ENCODE peak calls at places on chromosomes 12 and 14, in ten cellular contexts. C, E, P, Z, M, N, G, H, J and Y are unnamed samples.
A peak's percentile ranks its signal among the peaks of the same experiment; 100 is the strongest.

GRCh38 chr14:33792387-33793368 is 158.2 kb downstream of the EGLN3 start:
- DNase-seq in C (peak; percentile 87), E (peak; percentile 88), P (peak; percentile 75), Z (peak; percentile 73), M (peak; percentile 76), N (peak; percentile 92), G (no peak), H (peak; percentile 73), J (peak; percentile 90), Y (peak; percentile 77)

GRCh38 chr14:59245809-59246295 is 57.4 kb downstream of the DAAM1 start:
- DNase-seq in C (no peak), E (no peak), P (no peak), Z (peak; percentile 45), M (no peak), N (no peak), G (no peak), H (no peak), J (no peak), Y (peak; percentile 47)

GRCh38 chr14:53151867-53152626 is 1.1 kb downstream of the DDHD1 start:
- DNase-seq in C (peak; percentile 63), E (peak; percentile 34), P (peak; percentile 62), Z (peak; percentile 64), M (peak; percentile 54), N (peak; percentile 31), G (peak; percentile 10), H (peak; percentile 24), J (peak; percentile 35), Y (peak; percentile 64)

GRCh38 chr14:68208726-68209125 is 389.1 kb downstream of the RAD51B start:
- DNase-seq in C (no peak), E (no peak), P (no peak), Z (no peak), M (no peak), N (no peak), G (no peak), H (no peak), J (no peak), Y (no peak)

GRCh38 chr14:61178226-61179060 is 102.7 kb downstream of the TMEM30B start:
- DNase-seq in C (peak; percentile 61), E (no peak), P (peak; percentile 94), Z (no peak), M (no peak), N (no peak), G (no peak), H (no peak), J (no peak), Y (no peak)

GRCh38 chr12:77685112-77685511 is 145.6 kb upstream of the NAV3 start:
- DNase-seq in C (peak; percentile 88), E (peak; percentile 62), P (peak; percentile 83), Z (peak; percentile 7), M (no peak), N (peak; percentile 58), G (no peak), H (peak; percentile 40), J (peak; percentile 36), Y (peak; percentile 3)

GRCh38 chr12:91183565-91183964 is 948 bp upstream of the DCN start:
- DNase-seq in C (no peak), E (no peak), P (no peak), Z (no peak), M (no peak), N (no peak), G (no peak), H (no peak), J (no peak), Y (no peak)

GRCh38 chr12:15157200-15157599 is 64.0 kb downstream of the RERG start:
- DNase-seq in C (peak; percentile 64), E (no peak), P (no peak), Z (no peak), M (no peak), N (no peak), G (no peak), H (no peak), J (no peak), Y (no peak)

GRCh38 chr14:32480337-32480736 is 151.2 kb downstream of the AKAP6 start:
- DNase-seq in C (no peak), E (no peak), P (no peak), Z (no peak), M (no peak), N (no peak), G (no peak), H (no peak), J (no peak), Y (no peak)

GRCh38 chr12:111405856-111406473 is at the start of gene SH2B3:
- DNase-seq in C (no peak), E (no peak), P (peak; percentile 60), Z (no peak), M (no peak), N (no peak), G (no peak), H (no peak), J (peak; percentile 80), Y (no peak)

GRCh38 chr12:100234166-100234565 is 32.7 kb downstream of the DEPDC4 start:
- DNase-seq in C (no peak), E (no peak), P (peak; percentile 61), Z (no peak), M (no peak), N (no peak), G (no peak), H (no peak), J (no peak), Y (no peak)

GRCh38 chr12:56366948-56367347 is 4.3 kb upstream of the APOF start:
- DNase-seq in C (no peak), E (no peak), P (no peak), Z (no peak), M (no peak), N (no peak), G (no peak), H (no peak), J (no peak), Y (no peak)

GRCh38 chr14:73625686-73626085 is 13.4 kb downstream of the ACOT6 start:
- DNase-seq in C (no peak), E (no peak), P (no peak), Z (no peak), M (no peak), N (no peak), G (no peak), H (no peak), J (no peak), Y (no peak)

GRCh38 chr14:77979666-77980351 is 179.9 kb downstream of the ADCK1 start:
- DNase-seq in C (peak; percentile 62), E (peak; percentile 45), P (no peak), Z (no peak), M (peak; percentile 78), N (no peak), G (no peak), H (no peak), J (no peak), Y (no peak)

GRCh38 chr12:617304-617915 is 45.8 kb downstream of the NINJ2 start:
- DNase-seq in C (no peak), E (no peak), P (no peak), Z (no peak), M (no peak), N (no peak), G (no peak), H (no peak), J (no peak), Y (no peak)

GRCh38 chr14:104283197-104284106 is 145.1 kb downstream of the KIF26A start:
- DNase-seq in C (no peak), E (no peak), P (no peak), Z (no peak), M (peak; percentile 30), N (no peak), G (no peak), H (no peak), J (peak; percentile 8), Y (no peak)

GRCh38 chr12:49548822-49549648 is 10.2 kb downstream of the KCNH3 start:
- DNase-seq in C (peak; percentile 60), E (peak; percentile 61), P (no peak), Z (peak; percentile 59), M (no peak), N (no peak), G (no peak), H (no peak), J (no peak), Y (peak; percentile 64)
- TF ChIP-seq CTCF in C (peak; percentile 56), E (peak; percentile 34), P (no peak), Z (peak; percentile 38), M (peak; percentile 55), N (no peak), G (peak; percentile 34), H (peak; percentile 49), J (peak; percentile 10), Y (no peak)

GRCh38 chr12:45065125-45065626 is 14.3 kb upstream of the DBX2 start:
- DNase-seq in C (no peak), E (no peak), P (no peak), Z (no peak), M (no peak), N (no peak), G (no peak), H (no peak), J (no peak), Y (no peak)
- TF ChIP-seq CTCF in C (no peak), E (no peak), P (no peak), Z (no peak), M (no peak), N (no peak), G (no peak), H (no peak), J (no peak), Y (no peak)

DNA sequence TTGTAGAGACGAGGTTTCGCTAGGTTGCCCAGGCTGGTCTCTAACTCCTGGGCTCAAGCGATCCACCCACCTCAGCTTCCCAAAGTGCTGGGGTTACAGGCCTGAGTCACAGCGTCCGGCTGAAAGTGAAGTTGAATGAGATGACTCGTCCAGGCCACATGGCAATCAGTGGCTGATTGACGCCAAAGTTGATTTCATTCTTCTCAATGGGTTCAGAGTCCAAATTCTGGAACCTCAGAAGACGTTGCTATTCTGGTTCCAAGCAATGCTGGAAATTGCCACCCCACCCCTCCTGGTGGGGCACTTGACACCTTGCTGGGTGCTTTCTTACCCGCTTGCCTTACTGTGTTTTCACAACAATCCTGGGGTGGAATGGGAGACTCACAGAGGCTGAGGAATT is 14.9 kb downstream of the ABCB9 start:
- DNase-seq in C (no peak), E (no peak), P (peak; percentile 73), Z (no peak), M (no peak), N (no peak), G (no peak), H (no peak), J (no peak), Y (no peak)
- TF ChIP-seq CTCF in C (no peak), E (no peak), P (no peak), Z (no peak), M (no peak), N (no peak), G (no peak), H (no peak), J (no peak), Y (no peak)

GRCh38 chr14:70259420-70259819 is 70.7 kb upstream of the SLC8A3 start:
- DNase-seq in C (no peak), E (no peak), P (no peak), Z (no peak), M (no peak), N (no peak), G (no peak), H (no peak), J (no peak), Y (no peak)

GRCh38 chr14:70254476-70254961 is 65.8 kb upstream of the SLC8A3 start:
- DNase-seq in C (peak; percentile 29), E (peak; percentile 61), P (peak; percentile 64), Z (peak; percentile 40), M (no peak), N (peak; percentile 45), G (no peak), H (no peak), J (no peak), Y (peak; percentile 53)

DNA sequence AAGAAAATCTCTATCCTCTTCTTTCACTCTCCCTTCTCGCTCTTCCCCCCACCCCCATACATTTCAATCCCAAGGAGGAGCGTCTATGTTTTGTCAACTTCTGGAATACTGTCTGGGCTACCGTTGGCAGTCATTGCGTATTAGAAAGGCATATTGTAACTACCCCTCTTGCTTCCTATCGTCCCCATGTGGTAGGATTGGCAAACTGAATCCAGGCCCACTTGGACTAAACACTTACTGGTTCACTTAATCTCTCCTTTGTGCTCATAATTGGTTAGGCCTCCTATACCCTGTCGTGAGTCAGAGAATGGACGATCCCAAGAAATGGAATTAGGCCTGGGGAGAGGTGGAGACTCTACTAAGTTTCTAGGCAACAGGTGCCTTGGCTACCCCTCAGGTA is 68.8 kb upstream of the SLC8A3 start:
- DNase-seq in C (peak; percentile 21), E (peak; percentile 28), P (peak; percentile 41), Z (peak; percentile 40), M (no peak), N (no peak), G (no peak), H (no peak), J (no peak), Y (peak; percentile 45)
- TF ChIP-seq CTCF in C (peak; percentile 39), E (peak; percentile 45), P (peak; percentile 48), Z (peak; percentile 72), M (no peak), N (peak; percentile 40), G (no peak), H (no peak), J (no peak), Y (peak; percentile 41)